ENCODE peak calls at places on chromosomes 2 and 18, in four cellular contexts. One of them, this sample, is unnamed.

GRCh38 chr2:64634338-64635267 is 19.1 kb downstream of the SERTAD2 start:
- DNase-seq in GM10248: no peak
- DNase-seq in nephron progenitor cell: no peak
- DNase-seq in neural crest cell: no peak
- DNase-seq in this sample: no peak

GRCh38 chr2:40363631-40364030 is 88.3 kb downstream of the SLC8A1 start:
- DNase-seq in neural crest cell: no peak
- DNase-seq in nephron progenitor cell: no peak
- DNase-seq in GM10248: no peak
- DNase-seq in this sample: no peak

GRCh38 chr2:1538663-1539062 is 125.4 kb downstream of the TPO start:
- DNase-seq in neural crest cell: no peak
- DNase-seq in nephron progenitor cell: no peak
- DNase-seq in GM10248: no peak
- DNase-seq in this sample: no peak

GRCh38 chr2:240142256-240142775 is 1.9 kb upstream of the OTOS start:
- DNase-seq in nephron progenitor cell: no peak
- DNase-seq in neural crest cell: no peak
- DNase-seq in GM10248: no peak
- DNase-seq in this sample: no peak

GRCh38 chr18:11327656-11328055 is 178.3 kb upstream of the PIEZO2 start:
- DNase-seq in neural crest cell: no peak
- DNase-seq in nephron progenitor cell: no peak
- DNase-seq in GM10248: no peak
- DNase-seq in this sample: no peak

GRCh38 chr2:114496959-114497358 is 54.5 kb downstream of the DPP10 start:
- DNase-seq in neural crest cell: no peak
- DNase-seq in nephron progenitor cell: no peak
- DNase-seq in GM10248: no peak
- DNase-seq in this sample: no peak

GRCh38 chr18:62018761-62019041 is 125.9 kb upstream of the RNF152 start:
- DNase-seq in GM10248: no peak
- DNase-seq in nephron progenitor cell: no peak
- DNase-seq in neural crest cell: no peak
- DNase-seq in this sample: no peak

GRCh38 chr2:62577994-62578836 is 72.2 kb upstream of the TMEM17 start:
- DNase-seq in GM10248: no peak
- DNase-seq in nephron progenitor cell: no peak
- DNase-seq in neural crest cell: no peak
- DNase-seq in this sample: no peak

GRCh38 chr2:1891147-1891546 is 146.8 kb upstream of the PXDN start:
- DNase-seq in neural crest cell: no peak
- DNase-seq in nephron progenitor cell: no peak
- DNase-seq in GM10248: no peak
- DNase-seq in this sample: no peak

GRCh38 chr2:53202063-53202462 is 565.5 kb upstream of the CHAC2 start:
- DNase-seq in nephron progenitor cell: no peak
- DNase-seq in neural crest cell: no peak
- DNase-seq in GM10248: no peak
- DNase-seq in this sample: peak; percentile 24

GRCh38 chr2:79219383-79219988 is 59.9 kb upstream of the REG3A start:
- DNase-seq in nephron progenitor cell: peak; percentile 47
- DNase-seq in GM10248: peak; percentile 37
- DNase-seq in neural crest cell: peak; percentile 45
- DNase-seq in this sample: peak; percentile 29

GRCh38 chr18:11572201-11572600 is 37.2 kb upstream of the SLC35G4 start:
- DNase-seq in GM10248: no peak
- DNase-seq in nephron progenitor cell: no peak
- DNase-seq in neural crest cell: no peak
- DNase-seq in this sample: no peak

GRCh38 chr2:216327447-216327846 is 44.8 kb downstream of the MARCHF4 start:
- DNase-seq in nephron progenitor cell: no peak
- DNase-seq in neural crest cell: no peak
- DNase-seq in GM10248: no peak
- DNase-seq in this sample: no peak

GRCh38 chr2:100822587-100823248 is 2.8 kb downstream of the NPAS2 start:
- DNase-seq in neural crest cell: no peak
- DNase-seq in GM10248: no peak
- DNase-seq in nephron progenitor cell: no peak
- DNase-seq in this sample: no peak

GRCh38 chr2:156206355-156206754 is 126.2 kb downstream of the NR4A2 start:
- DNase-seq in nephron progenitor cell: no peak
- DNase-seq in GM10248: no peak
- DNase-seq in neural crest cell: no peak
- DNase-seq in this sample: no peak

GRCh38 chr2:33000986-33001385 is 54.2 kb downstream of the LTBP1 start:
- DNase-seq in nephron progenitor cell: no peak
- DNase-seq in neural crest cell: no peak
- DNase-seq in GM10248: no peak
- DNase-seq in this sample: no peak

GRCh38 chr2:217790195-217790594 is 212.6 kb downstream of the TNS1 start:
- DNase-seq in GM10248: peak; percentile 44
- DNase-seq in neural crest cell: no peak
- DNase-seq in nephron progenitor cell: no peak
- DNase-seq in this sample: no peak

GRCh38 chr2:142868281-142868762 is 9.1 kb upstream of the KYNU start:
- DNase-seq in neural crest cell: no peak
- DNase-seq in GM10248: no peak
- DNase-seq in nephron progenitor cell: no peak
- DNase-seq in this sample: peak; percentile 77

GRCh38 chr2:222714361-222715256 is 43.2 kb downstream of the MOGAT1 start:
- DNase-seq in nephron progenitor cell: no peak
- DNase-seq in neural crest cell: no peak
- DNase-seq in GM10248: no peak
- DNase-seq in this sample: no peak

GRCh38 chr18:3623769-3624545 is 174.0 kb downstream of the TGIF1 start:
- DNase-seq in neural crest cell: peak; percentile 36
- DNase-seq in nephron progenitor cell: peak; percentile 48
- DNase-seq in GM10248: no peak
- DNase-seq in this sample: peak; percentile 85

GRCh38 chr2:75573145-75573878 is 12.6 kb upstream of the EVA1A start:
- DNase-seq in neural crest cell: no peak
- DNase-seq in nephron progenitor cell: no peak
- DNase-seq in GM10248: no peak
- DNase-seq in this sample: no peak

GRCh38 chr2:43486604-43487003 is 109.2 kb downstream of the THADA start:
- DNase-seq in GM10248: no peak
- DNase-seq in neural crest cell: no peak
- DNase-seq in nephron progenitor cell: no peak
- DNase-seq in this sample: no peak

GRCh38 chr18:5542393-5543035 is 1.3 kb downstream of the EPB41L3 start:
- DNase-seq in GM10248: no peak
- DNase-seq in nephron progenitor cell: peak; percentile 60
- DNase-seq in neural crest cell: peak; percentile 6
- DNase-seq in this sample: peak; percentile 29

GRCh38 chr2:240579771-240580614 is 6.5 kb upstream of the CAPN10 start:
- DNase-seq in nephron progenitor cell: no peak
- DNase-seq in GM10248: peak; percentile 76
- DNase-seq in neural crest cell: no peak
- DNase-seq in this sample: peak; percentile 84

GRCh38 chr2:193963472-193964119 is 1693.4 kb upstream of the SLC39A10 start:
- DNase-seq in neural crest cell: peak; percentile 36
- DNase-seq in nephron progenitor cell: peak; percentile 25
- DNase-seq in GM10248: no peak
- DNase-seq in this sample: no peak

GRCh38 chr18:67290421-67290820 is 226.1 kb downstream of the DSEL start:
- DNase-seq in nephron progenitor cell: no peak
- DNase-seq in GM10248: no peak
- DNase-seq in neural crest cell: no peak
- DNase-seq in this sample: no peak

GRCh38 chr2:58939388-58939787 is 698.3 kb upstream of the FANCL start:
- DNase-seq in GM10248: no peak
- DNase-seq in neural crest cell: no peak
- DNase-seq in nephron progenitor cell: no peak
- DNase-seq in this sample: no peak

GRCh38 chr2:134778372-134778771 is 59.6 kb upstream of the TMEM163 start:
- DNase-seq in GM10248: no peak
- DNase-seq in nephron progenitor cell: no peak
- DNase-seq in neural crest cell: no peak
- DNase-seq in this sample: no peak
- TF ChIP-seq CTCF in GM10248: peak; percentile 21
- TF ChIP-seq CTCF in nephron progenitor cell: peak; percentile 19
- TF ChIP-seq CTCF in neural crest cell: peak; percentile 36
- TF ChIP-seq CTCF in this sample: no peak

GRCh38 chr2:231794383-231794782 is 8.1 kb downstream of the COPS7B start:
- DNase-seq in nephron progenitor cell: no peak
- DNase-seq in neural crest cell: no peak
- DNase-seq in GM10248: no peak
- DNase-seq in this sample: no peak

GRCh38 chr2:231791107-231791506 is 4.9 kb downstream of the COPS7B start:
- DNase-seq in neural crest cell: no peak
- DNase-seq in GM10248: no peak
- DNase-seq in nephron progenitor cell: no peak
- DNase-seq in this sample: no peak

GRCh38 chr2:231800493-231801091 is 14.3 kb downstream of the COPS7B start:
- DNase-seq in neural crest cell: peak; percentile 55
- DNase-seq in nephron progenitor cell: peak; percentile 70
- DNase-seq in GM10248: peak; percentile 43
- DNase-seq in this sample: peak; percentile 26

DNA sequence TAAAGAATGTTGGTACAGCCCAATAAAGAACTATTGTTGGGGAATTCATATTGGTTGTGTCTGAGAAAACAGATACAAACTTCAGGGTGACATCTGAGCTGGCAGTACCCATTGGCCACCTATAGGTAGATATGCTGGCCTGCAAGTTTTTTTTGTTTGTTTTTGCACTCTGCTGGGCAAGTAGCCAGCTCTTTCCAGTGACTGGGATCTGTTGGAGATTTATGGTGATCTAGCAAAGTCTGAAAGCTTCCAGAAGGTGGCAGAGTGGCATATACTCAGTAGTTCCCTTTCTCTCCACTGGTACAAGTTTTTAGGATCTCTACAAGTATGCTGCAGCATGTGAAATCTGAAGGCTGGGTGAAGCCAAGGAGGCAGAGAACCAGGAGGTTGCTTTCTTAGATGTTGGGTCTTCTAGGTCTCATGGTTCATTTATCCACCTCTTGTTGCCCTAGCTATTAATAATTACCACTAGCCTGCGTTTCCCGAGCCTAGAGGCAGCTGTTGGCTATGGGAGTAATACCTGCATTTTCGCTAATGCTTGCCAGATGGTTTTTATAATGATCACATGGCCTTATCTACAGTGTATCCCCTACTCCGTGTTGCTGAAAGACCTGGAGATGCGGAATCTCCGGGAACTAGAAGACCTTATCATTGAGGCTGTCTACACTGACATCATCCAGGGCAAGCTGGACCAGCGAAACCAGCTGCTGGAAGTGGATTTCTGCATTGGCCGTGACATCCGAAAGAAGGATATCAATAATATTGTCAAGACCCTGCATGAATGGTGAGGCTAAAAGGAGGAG is 9.5 kb downstream of the COPS7B start:
- DNase-seq in GM10248: no peak
- DNase-seq in nephron progenitor cell: no peak
- DNase-seq in neural crest cell: no peak
- DNase-seq in this sample: peak; percentile 79
- TF ChIP-seq CTCF in GM10248: no peak
- TF ChIP-seq CTCF in nephron progenitor cell: no peak
- TF ChIP-seq CTCF in neural crest cell: peak; percentile 43
- TF ChIP-seq CTCF in this sample: peak; percentile 72

GRCh38 chr2:234865040-234865439 is 86.8 kb upstream of the SH3BP4 start:
- DNase-seq in nephron progenitor cell: no peak
- DNase-seq in GM10248: no peak
- DNase-seq in neural crest cell: no peak
- DNase-seq in this sample: no peak

GRCh38 chr2:234865586-234865985 is 86.2 kb upstream of the SH3BP4 start:
- DNase-seq in neural crest cell: no peak
- DNase-seq in nephron progenitor cell: no peak
- DNase-seq in GM10248: no peak
- DNase-seq in this sample: no peak

GRCh38 chr2:234869969-234870368 is 81.8 kb upstream of the SH3BP4 start:
- DNase-seq in GM10248: no peak
- DNase-seq in nephron progenitor cell: no peak
- DNase-seq in neural crest cell: no peak
- DNase-seq in this sample: no peak

GRCh38 chr2:234869164-234869563 is 82.7 kb upstream of the SH3BP4 start:
- DNase-seq in nephron progenitor cell: no peak
- DNase-seq in neural crest cell: no peak
- DNase-seq in GM10248: no peak
- DNase-seq in this sample: no peak

DNA sequence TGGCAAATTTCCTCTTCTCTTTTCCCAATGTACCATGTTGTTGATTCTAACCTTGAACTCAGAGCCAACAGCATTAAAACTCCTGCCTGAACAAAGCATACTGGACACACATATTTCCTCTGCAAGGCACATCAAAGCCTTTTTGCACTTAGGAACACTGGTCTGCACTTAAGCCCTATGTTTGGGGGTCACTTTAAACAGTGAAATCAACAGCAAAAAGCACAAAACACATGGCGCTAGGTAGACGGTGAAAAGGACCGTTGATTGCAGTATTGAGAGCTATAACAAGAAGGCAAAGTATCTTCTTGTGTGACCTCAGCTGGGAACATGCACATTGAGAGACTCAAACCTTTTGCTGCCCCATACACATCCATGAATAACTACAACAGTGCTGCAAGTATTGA is 83.9 kb upstream of the SH3BP4 start:
- DNase-seq in nephron progenitor cell: no peak
- DNase-seq in GM10248: no peak
- DNase-seq in neural crest cell: no peak
- DNase-seq in this sample: no peak
- TF ChIP-seq CTCF in nephron progenitor cell: no peak
- TF ChIP-seq CTCF in GM10248: no peak
- TF ChIP-seq CTCF in neural crest cell: no peak
- TF ChIP-seq CTCF in this sample: no peak

GRCh38 chr18:60664736-60665135 is 292.2 kb upstream of the MC4R start:
- DNase-seq in neural crest cell: no peak
- DNase-seq in nephron progenitor cell: no peak
- DNase-seq in GM10248: no peak
- DNase-seq in this sample: no peak

GRCh38 chr18:60663060-60663989 is 290.8 kb upstream of the MC4R start:
- DNase-seq in neural crest cell: no peak
- DNase-seq in GM10248: no peak
- DNase-seq in nephron progenitor cell: no peak
- DNase-seq in this sample: no peak

GRCh38 chr18:60667016-60667415 is 294.4 kb upstream of the MC4R start:
- DNase-seq in nephron progenitor cell: no peak
- DNase-seq in GM10248: no peak
- DNase-seq in neural crest cell: no peak
- DNase-seq in this sample: no peak

GRCh38 chr18:60671022-60671421 is 298.4 kb upstream of the MC4R start:
- DNase-seq in neural crest cell: no peak
- DNase-seq in GM10248: no peak
- DNase-seq in nephron progenitor cell: no peak
- DNase-seq in this sample: no peak

GRCh38 chr18:60668583-60668982 is 296.0 kb upstream of the MC4R start:
- DNase-seq in neural crest cell: no peak
- DNase-seq in GM10248: no peak
- DNase-seq in nephron progenitor cell: no peak
- DNase-seq in this sample: no peak
- TF ChIP-seq CTCF in neural crest cell: no peak
- TF ChIP-seq CTCF in GM10248: peak; percentile 8
- TF ChIP-seq CTCF in nephron progenitor cell: no peak
- TF ChIP-seq CTCF in this sample: no peak